ENCODE peak calls at places on chromosomes 7 and 10, in four cellular contexts. E is skeletal muscle cell, L is Calu3, N is NT2/D1. J is an unnamed sample.

GRCh38 chr10:128573936-128574335 is 447.7 kb upstream of the MKI67 start:
- DNase-seq in E (no peak), L (no peak), N (no peak), J (no peak)

GRCh38 chr7:93620057-93620456 is 45.5 kb upstream of the CALCR start:
- DNase-seq in E (no peak), L (no peak), N (no peak), J (peak; percentile 75)

GRCh38 chr7:25675789-25676474 is 447.6 kb upstream of the NPVF start:
- DNase-seq in E (no peak), L (no peak), N (no peak), J (no peak)

GRCh38 chr10:5951167-5951711 is 26.1 kb downstream of the IL15RA start:
- DNase-seq in E (no peak), L (peak; percentile 61), N (no peak), J (no peak)

GRCh38 chr10:20990604-20991003 is 93.5 kb upstream of the NEBL start:
- DNase-seq in E (no peak), L (no peak), N (no peak), J (no peak)

GRCh38 chr7:85185355-85186082 is 1.3 kb downstream of the SEMA3D start:
- DNase-seq in E (no peak), L (peak; percentile 24), N (peak; percentile 33), J (peak; percentile 16)

GRCh38 chr10:31765546-31765945 is 163.1 kb downstream of the ARHGAP12 start:
- DNase-seq in E (no peak), L (no peak), N (no peak), J (no peak)

GRCh38 chr7:83547526-83547925 is 101.4 kb downstream of the SEMA3E start:
- DNase-seq in E (peak; percentile 57), L (peak; percentile 74), N (no peak), J (peak; percentile 56)

GRCh38 chr10:79242620-79243152 is 104.6 kb upstream of the PPIF start:
- DNase-seq in E (peak; percentile 65), L (peak; percentile 57), N (no peak), J (no peak)

GRCh38 chr7:22397981-22398380 is 41.0 kb upstream of the RAPGEF5 start:
- DNase-seq in E (no peak), L (no peak), N (no peak), J (no peak)

GRCh38 chr10:4868357-4868657 is 42.3 kb downstream of the AKR1E2 start:
- DNase-seq in E (no peak), L (no peak), N (no peak), J (no peak)

GRCh38 chr7:153399554-153399940 is 640.0 kb downstream of the ACTR3B start:
- DNase-seq in E (no peak), L (no peak), N (peak; percentile 3), J (no peak)

GRCh38 chr7:19621740-19622139 is 87.1 kb downstream of the POLR1F start:
- DNase-seq in E (peak; percentile 31), L (no peak), N (no peak), J (peak; percentile 8)

GRCh38 chr10:15211464-15211979 is 43.0 kb upstream of the NMT2 start:
- DNase-seq in E (no peak), L (no peak), N (no peak), J (no peak)

GRCh38 chr10:10508241-10508640 is 509.4 kb upstream of the CELF2 start:
- DNase-seq in E (no peak), L (no peak), N (no peak), J (no peak)

GRCh38 chr7:77538186-77538907 is 1.3 kb downstream of the PTPN12 start:
- DNase-seq in E (peak; percentile 88), L (peak; percentile 71), N (peak; percentile 83), J (peak; percentile 97)

GRCh38 chr7:157675427-157675930 is 338.7 kb downstream of the DNAJB6 start:
- DNase-seq in E (no peak), L (no peak), N (no peak), J (no peak)

GRCh38 chr10:80504158-80504811 is 33.4 kb upstream of the SH2D4B start:
- DNase-seq in E (no peak), L (no peak), N (peak; percentile 22), J (no peak)

GRCh38 chr10:98340261-98340675 is 72.3 kb upstream of the LOXL4 start:
- DNase-seq in E (no peak), L (no peak), N (no peak), J (no peak)

GRCh38 chr7:43384585-43385308 is 198.2 kb upstream of the STK17A start:
- DNase-seq in E (no peak), L (no peak), N (no peak), J (no peak)

GRCh38 chr10:23055424-23056191 is 39.8 kb upstream of the MSRB2 start:
- DNase-seq in E (no peak), L (no peak), N (peak; percentile 54), J (no peak)

GRCh38 chr10:132616170-132616994 is 78.8 kb downstream of the INPP5A start:
- DNase-seq in E (no peak), L (no peak), N (no peak), J (no peak)

GRCh38 chr10:104076743-104077160 is 8.9 kb downstream of the COL17A1 start:
- DNase-seq in E (peak; percentile 31), L (peak; percentile 13), N (peak; percentile 80), J (no peak)

GRCh38 chr10:130052193-130052592 is 58.4 kb downstream of the C10orf143 start:
- DNase-seq in E (no peak), L (no peak), N (no peak), J (no peak)

GRCh38 chr10:120262857-120263547 is 194.0 kb upstream of the PLPP4 start:
- DNase-seq in E (no peak), L (no peak), N (no peak), J (peak; percentile 50)